ENCODE peak calls at places on chromosome 13, in seven cellular contexts. O, W, G, D, X, U and F are unnamed samples.

GRCh38 chr13:75864718-75865117 is 228.6 kb downstream of the LMO7 start:
- DNase-seq in O (no peak), W (no peak), G (no peak), D (no peak), X (no peak), U (peak), F (peak)

GRCh38 chr13:95607363-95607762 is 37.1 kb downstream of the DZIP1 start:
- DNase-seq in O (no peak), W (no peak), G (no peak), D (no peak), X (no peak), U (peak), F (peak)

GRCh38 chr13:84609716-84610115 is 727.4 kb upstream of the SLITRK1 start:
- DNase-seq in O (no peak), W (no peak), G (no peak), D (no peak), X (no peak), U (peak), F (peak)

GRCh38 chr13:76769238-76769859 is 116.9 kb downstream of the KCTD12 start:
- DNase-seq in O (no peak), W (no peak), G (no peak), D (no peak), X (no peak), U (peak), F (no peak)

GRCh38 chr13:57557979-57558529 is 73.5 kb upstream of the PCDH17 start:
- DNase-seq in O (peak), W (no peak), G (peak), D (no peak), X (no peak), U (no peak), F (no peak)

GRCh38 chr13:20832861-20833260 is 59.1 kb upstream of the EEF1AKMT1 start:
- DNase-seq in O (no peak), W (no peak), G (no peak), D (no peak), X (no peak), U (no peak), F (no peak)

GRCh38 chr13:99367663-99368448 is 60.7 kb upstream of the GPR183 start:
- DNase-seq in O (no peak), W (no peak), G (no peak), D (no peak), X (no peak), U (no peak), F (no peak)

GRCh38 chr13:112724788-112725345 is 35.0 kb downstream of the ATP11A start:
- DNase-seq in O (no peak), W (no peak), G (no peak), D (no peak), X (no peak), U (no peak), F (no peak)

GRCh38 chr13:80131204-80131603 is 209.7 kb downstream of the SPRY2 start:
- DNase-seq in O (peak), W (no peak), G (peak), D (no peak), X (no peak), U (peak), F (no peak)

GRCh38 chr13:43878897-43879322 is 630 bp downstream of the CCDC122 start:
- DNase-seq in O (peak), W (peak), G (peak), D (no peak), X (peak), U (peak), F (peak)

GRCh38 chr13:110322126-110322827 is 15.2 kb downstream of the COL4A2 start:
- DNase-seq in O (no peak), W (no peak), G (no peak), D (no peak), X (no peak), U (no peak), F (no peak)

GRCh38 chr13:83272076-83272475 is 610.2 kb downstream of the SLITRK1 start:
- DNase-seq in O (no peak), W (no peak), G (peak), D (no peak), X (no peak), U (no peak), F (no peak)

GRCh38 chr13:51806571-51806970 is 2.6 kb upstream of the DHRS12 start:
- DNase-seq in O (no peak), W (no peak), G (no peak), D (no peak), X (no peak), U (peak), F (peak)

GRCh38 chr13:47680752-47681151 is 320.3 kb downstream of the SUCLA2 start:
- DNase-seq in O (no peak), W (no peak), G (no peak), D (no peak), X (no peak), U (peak), F (peak)

GRCh38 chr13:19056984-19057490 is 124.6 kb downstream of the TUBA3C start:
- DNase-seq in O (no peak), W (no peak), G (no peak), D (no peak), X (no peak), U (no peak), F (no peak)

GRCh38 chr13:30037306-30037705 is 186.9 kb upstream of the UBL3 start:
- DNase-seq in O (no peak), W (no peak), G (no peak), D (no peak), X (no peak), U (no peak), F (no peak)

GRCh38 chr13:42532561-42533335 is 41.2 kb upstream of the TNFSF11 start:
- DNase-seq in O (no peak), W (peak), G (no peak), D (no peak), X (no peak), U (no peak), F (no peak)

GRCh38 chr13:108897955-108898354 is 268.5 kb downstream of the MYO16 start:
- DNase-seq in O (no peak), W (no peak), G (no peak), D (no peak), X (no peak), U (no peak), F (no peak)

GRCh38 chr13:38223093-38223492 is 126.6 kb upstream of the UFM1 start:
- DNase-seq in O (peak), W (no peak), G (no peak), D (no peak), X (no peak), U (peak), F (peak)